ENCODE peak calls at places on chromosomes 1 and 21, in nine cellular contexts. R is A549, Y is HAP-1, P is transverse colon, W is BE2C, M is fibroblast of lung, Q is keratinocyte, C is IMR-90, I is ovary. B is an unnamed sample.

GRCh38 chr1:53388963-53389362 is 61.1 kb upstream of the LRP8 start:
- DNase-seq in R (no peak), Y (no peak), P (no peak), W (no peak), M (no peak), Q (no peak), C (no peak), I (no peak), B (no peak)

GRCh38 chr21:35400233-35400939 is 351.3 kb upstream of the RUNX1 start:
- DNase-seq in R (peak; percentile 5), Y (no peak), P (peak; percentile 32), W (no peak), M (peak; percentile 71), Q (peak; percentile 26), C (peak; percentile 67), I (no peak), B (peak; percentile 81)

GRCh38 chr1:199124351-199124750 is 485.5 kb downstream of the PTPRC start:
- DNase-seq in R (no peak), Y (no peak), P (no peak), W (peak; percentile 15), M (peak; percentile 75), Q (no peak), C (peak; percentile 73), I (no peak), B (no peak)

GRCh38 chr21:26684866-26685265 is 111.8 kb upstream of the CYYR1 start:
- DNase-seq in R (no peak), Y (no peak), P (no peak), W (no peak), M (no peak), Q (no peak), C (no peak), I (no peak), B (no peak)

GRCh38 chr21:44547656-44548331 is 3.5 kb downstream of the KRTAP10-2 start:
- DNase-seq in R (no peak), Y (no peak), P (no peak), W (no peak), M (no peak), Q (no peak), C (no peak), I (no peak), B (no peak)

GRCh38 chr1:184160942-184161698 is 109.6 kb downstream of the TSEN15 start:
- DNase-seq in R (no peak), Y (no peak), P (no peak), W (peak; percentile 61), M (peak; percentile 46), Q (no peak), C (peak; percentile 59), I (no peak), B (peak; percentile 84)

GRCh38 chr1:15851251-15852035 is 3.9 kb downstream of the SPEN start:
- DNase-seq in R (no peak), Y (no peak), P (no peak), W (no peak), M (peak; percentile 19), Q (no peak), C (no peak), I (peak; percentile 23), B (no peak)

GRCh38 chr1:32925360-32926142 is 24.4 kb upstream of the TMEM54 start:
- DNase-seq in R (no peak), Y (peak; percentile 33), P (peak; percentile 45), W (peak; percentile 20), M (peak; percentile 22), Q (no peak), C (no peak), I (no peak), B (peak; percentile 74)

GRCh38 chr1:205926213-205926612 is 17.0 kb downstream of the SLC26A9 start:
- DNase-seq in R (no peak), Y (no peak), P (no peak), W (no peak), M (no peak), Q (no peak), C (no peak), I (no peak), B (no peak)

GRCh38 chr1:96971849-96972602 is 250.4 kb downstream of the PTBP2 start:
- DNase-seq in R (no peak), Y (no peak), P (no peak), W (no peak), M (peak; percentile 74), Q (no peak), C (peak; percentile 35), I (no peak), B (no peak)

GRCh38 chr1:43034195-43034658 is 75.6 kb upstream of the SLC2A1 start:
- DNase-seq in R (no peak), Y (no peak), P (peak; percentile 19), W (no peak), M (no peak), Q (no peak), C (no peak), I (no peak), B (no peak)

GRCh38 chr1:204728045-204728444 is 42.5 kb upstream of the LRRN2 start:
- DNase-seq in R (no peak), Y (no peak), P (no peak), W (no peak), M (no peak), Q (no peak), C (no peak), I (no peak), B (no peak)

DNA sequence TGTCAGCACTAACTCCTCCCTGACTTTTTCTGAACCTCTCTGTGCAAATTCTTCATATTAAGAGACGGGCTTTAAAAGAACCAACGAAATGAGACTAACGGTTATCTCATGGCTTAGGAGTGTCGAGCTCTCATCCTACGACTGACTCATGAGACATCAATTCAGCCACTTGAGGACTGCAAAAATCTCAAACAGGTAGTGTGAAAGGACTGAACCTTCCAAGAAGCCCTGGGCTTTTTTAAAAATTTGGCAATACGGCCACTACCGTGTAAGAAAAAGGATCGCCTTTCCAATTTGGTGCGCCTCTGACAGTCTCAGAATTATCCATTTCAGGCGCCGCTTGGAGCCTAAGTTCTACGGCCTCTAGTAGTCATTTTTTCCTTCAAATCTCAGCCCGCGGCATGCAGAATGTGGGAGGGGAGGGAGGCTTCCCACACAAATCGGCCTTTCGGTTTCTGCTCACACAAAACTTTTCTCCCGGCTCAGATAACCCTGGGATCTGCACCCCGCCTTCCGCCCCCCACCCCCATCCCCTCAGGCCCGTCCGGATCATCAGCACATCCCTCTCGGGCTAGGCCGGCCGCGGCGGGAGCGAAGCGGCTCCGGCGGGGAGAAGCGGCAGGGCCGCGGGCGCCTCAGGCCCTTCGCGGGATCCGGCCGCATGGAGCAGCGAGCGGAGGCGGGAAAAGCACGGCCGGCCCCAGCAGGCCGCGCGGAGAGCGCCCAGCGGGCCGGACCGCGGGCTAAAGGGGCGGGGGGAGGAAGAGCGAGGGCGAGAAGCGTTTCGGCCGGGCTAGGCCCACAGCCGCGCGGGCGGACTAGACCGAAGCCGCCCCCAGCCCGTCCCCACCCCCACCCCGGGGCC is 606 bp downstream of the HNRNPR start:
- DNase-seq in R (no peak), Y (peak; percentile 45), P (peak; percentile 28), W (no peak), M (peak; percentile 89), Q (no peak), C (peak; percentile 82), I (no peak), B (peak; percentile 58)
- H3K4me1 ChIP-seq in R (peaks cover 36% of the 10 kb centered on the region), Y (peaks cover 27% of the 10 kb centered on the region), P (peaks cover 40% of the 10 kb centered on the region), W (no peaks in the 10 kb centered on the region), M (peaks cover 7% of the 10 kb centered on the region), Q (peaks cover 21% of the 10 kb centered on the region), C (peaks cover 4% of the 10 kb centered on the region), I (no peaks in the 10 kb centered on the region), B (peaks cover 39% of the 10 kb centered on the region)

DNA sequence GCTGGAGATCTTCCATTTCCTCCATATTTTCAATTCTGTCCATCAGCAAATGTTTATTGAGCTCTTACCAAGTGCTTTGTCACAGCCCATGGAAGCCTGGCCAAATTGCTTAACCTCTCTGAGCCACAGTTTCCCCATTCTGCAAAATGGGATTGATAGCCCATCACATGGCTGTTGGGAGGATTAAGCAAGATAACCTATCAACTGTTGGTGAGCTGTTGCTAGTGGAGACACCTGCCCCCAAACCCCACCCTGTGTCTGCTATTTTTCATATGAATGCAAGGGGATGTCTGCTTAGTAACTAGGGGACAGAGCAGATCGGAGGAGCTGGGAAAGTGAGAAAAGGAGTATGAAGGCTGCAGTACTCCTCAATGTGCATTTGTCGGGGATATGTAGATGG is 38.3 kb downstream of the CD34 start:
- DNase-seq in R (no peak), Y (no peak), P (no peak), W (no peak), M (no peak), Q (no peak), C (no peak), I (no peak), B (no peak)
- H3K4me1 ChIP-seq in R (peaks cover 10% of the 10 kb centered on the region), Y (peaks cover 9% of the 10 kb centered on the region), P (peaks cover 20% of the 10 kb centered on the region), W (no peaks in the 10 kb centered on the region), M (peaks cover 2% of the 10 kb centered on the region), Q (peaks cover 32% of the 10 kb centered on the region), C (peaks cover under 1% of the 10 kb centered on the region), I (peaks cover 3% of the 10 kb centered on the region), B (peaks cover 12% of the 10 kb centered on the region)

GRCh38 chr1:244836598-244836997 is 1.1 kb downstream of the COX20 start:
- DNase-seq in R (no peak), Y (no peak), P (no peak), W (no peak), M (no peak), Q (no peak), C (peak; percentile 25), I (no peak), B (no peak)

GRCh38 chr1:244833734-244834595 is 1.5 kb upstream of the COX20 start:
- DNase-seq in R (peak; percentile 67), Y (peak; percentile 77), P (peak; percentile 65), W (peak; percentile 66), M (peak; percentile 84), Q (no peak), C (peak; percentile 69), I (peak; percentile 70), B (peak; percentile 48)

GRCh38 chr1:244836135-244836521 is 670 bp downstream of the COX20 start:
- DNase-seq in R (peak; percentile 52), Y (peak; percentile 44), P (no peak), W (no peak), M (peak; percentile 43), Q (no peak), C (peak; percentile 47), I (no peak), B (peak; percentile 42)

GRCh38 chr1:244835276-244836134 is at the start of gene COX20:
- DNase-seq in R (peak; percentile 66), Y (peak; percentile 94), P (peak; percentile 92), W (no peak), M (peak; percentile 87), Q (no peak), C (peak; percentile 88), I (peak; percentile 94), B (peak; percentile 90)

DNA sequence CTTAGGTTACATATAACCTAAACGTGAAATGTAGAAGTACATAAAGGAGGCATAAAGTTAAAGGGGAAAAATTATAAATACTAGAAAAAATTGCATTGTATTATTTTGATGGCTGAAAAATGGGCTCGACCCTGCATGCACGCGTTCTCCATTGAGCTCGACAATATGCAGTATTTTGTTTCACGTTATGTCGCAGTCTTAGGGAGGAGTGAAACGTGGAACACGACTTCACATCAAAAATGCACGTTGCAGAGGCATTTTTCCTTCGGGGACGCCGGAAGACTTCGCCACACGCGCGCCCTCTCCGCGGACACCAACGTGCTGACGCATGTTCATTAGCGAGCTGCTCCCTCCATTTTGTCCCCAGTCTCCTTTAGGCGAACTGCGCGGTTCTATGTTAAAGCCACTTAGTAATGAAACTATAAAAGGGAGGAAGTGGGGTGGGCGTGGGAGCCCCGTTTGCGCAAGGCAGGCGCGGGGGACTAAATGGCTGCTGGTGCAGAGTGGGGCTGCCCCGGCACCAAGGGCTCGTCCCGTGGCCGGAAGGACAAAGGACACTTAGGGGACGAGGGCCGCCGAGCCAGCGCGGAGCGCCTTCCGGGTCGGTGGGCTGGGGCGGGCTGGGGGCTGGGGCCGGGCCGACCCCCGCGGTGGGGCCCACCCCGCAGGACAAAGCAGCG is 722 bp upstream of the COX20 start:
- DNase-seq in R (peak; percentile 71), Y (no peak), P (peak; percentile 88), W (peak; percentile 96), M (peak; percentile 90), Q (no peak), C (peak; percentile 92), I (no peak), B (peak; percentile 94)
- H3K4me1 ChIP-seq in R (peaks cover 26% of the 10 kb centered on the region), Y (peaks cover 17% of the 10 kb centered on the region), P (peaks cover 24% of the 10 kb centered on the region), W (no peaks in the 10 kb centered on the region), M (peaks cover 2% of the 10 kb centered on the region), Q (peaks cover 8% of the 10 kb centered on the region), C (peaks cover 2% of the 10 kb centered on the region), I (peaks cover 2% of the 10 kb centered on the region), B (peaks cover 18% of the 10 kb centered on the region)

GRCh38 chr1:201739492-201740085 is 89.4 kb upstream of the IPO9 start:
- DNase-seq in R (no peak), Y (peak; percentile 86), P (peak; percentile 83), W (no peak), M (no peak), Q (no peak), C (no peak), I (peak; percentile 54), B (peak; percentile 90)
- H3K4me1 ChIP-seq in R (peaks cover 6% of the 10 kb centered on the region), Y (peaks cover 7% of the 10 kb centered on the region), P (peaks cover 39% of the 10 kb centered on the region), W (no peaks in the 10 kb centered on the region), M (peaks cover 39% of the 10 kb centered on the region), Q (peaks cover 49% of the 10 kb centered on the region), C (peaks cover 44% of the 10 kb centered on the region), I (peaks cover 6% of the 10 kb centered on the region), B (peaks cover 65% of the 10 kb centered on the region)

B was measured in cardiac muscle cell.